ENCODE peak calls at places on chromosome 10, in eight cellular contexts. M, L, G, D, B, X, H and E are unnamed samples.
A peak's percentile ranks its signal among the peaks of the same experiment; 100 is the strongest.

GRCh38 chr10:100826983-100827818 is 81.8 kb downstream of the PAX2 start:
- DNase-seq in D (peak; percentile 35), M (peak; percentile 52), H (peak; percentile 23), X (no peak), L (no peak), B (no peak), G (no peak), E (no peak)

GRCh38 chr10:6386346-6386745 is 183.6 kb downstream of the PFKFB3 start:
- DNase-seq in X (no peak), H (no peak), G (no peak), B (peak; percentile 32), D (no peak), L (no peak), M (no peak), E (no peak)

GRCh38 chr10:26439436-26440090 is 1.4 kb downstream of the APBB1IP start:
- DNase-seq in L (no peak), M (no peak), H (no peak), X (no peak), B (no peak), D (no peak), G (no peak), E (no peak)

GRCh38 chr10:24851595-24851994 is 100.8 kb downstream of the PRTFDC1 start:
- DNase-seq in M (no peak), H (peak; percentile 54), L (no peak), B (no peak), G (no peak), X (peak; percentile 54), D (peak; percentile 81), E (no peak)

GRCh38 chr10:30445716-30446115 is 11.7 kb downstream of the MAP3K8 start:
- DNase-seq in M (no peak), D (no peak), B (no peak), X (peak; percentile 94), L (no peak), H (no peak), G (no peak), E (no peak)

GRCh38 chr10:15043674-15044073 is at the start of gene OLAH:
- DNase-seq in G (no peak), X (no peak), B (no peak), H (no peak), M (no peak), L (no peak), D (no peak), E (no peak)

GRCh38 chr10:71044720-71045119 is 156.4 kb upstream of the PCBD1 start:
- DNase-seq in H (no peak), L (no peak), G (no peak), M (no peak), X (no peak), D (no peak), B (no peak), E (no peak)

GRCh38 chr10:130652964-130653578 is 516.9 kb downstream of the GLRX3 start:
- DNase-seq in L (no peak), H (no peak), D (no peak), X (no peak), G (no peak), M (no peak), B (no peak), E (no peak)

GRCh38 chr10:129719889-129720590 is 244.0 kb downstream of the EBF3 start:
- DNase-seq in M (no peak), B (no peak), H (no peak), L (no peak), X (no peak), D (no peak), G (no peak), E (no peak)

GRCh38 chr10:71974489-71975011 is 10.4 kb downstream of the CHST3 start:
- DNase-seq in M (no peak), D (no peak), L (no peak), X (peak; percentile 74), B (peak; percentile 71), H (no peak), G (no peak), E (no peak)

GRCh38 chr10:108445746-108446145 is 1281.2 kb upstream of the SORCS1 start:
- DNase-seq in D (no peak), G (no peak), X (no peak), M (no peak), B (no peak), L (no peak), H (no peak), E (no peak)

GRCh38 chr10:90846746-90847145 is 11.1 kb downstream of the HTR7 start:
- DNase-seq in D (no peak), G (no peak), H (no peak), B (no peak), L (no peak), M (no peak), X (peak; percentile 9), E (no peak)

GRCh38 chr10:600876-601275 is 88.6 kb downstream of the DIP2C start:
- DNase-seq in X (no peak), L (no peak), G (no peak), H (no peak), B (no peak), M (no peak), D (peak; percentile 79), E (no peak)

GRCh38 chr10:56537984-56538383 is 176.9 kb upstream of the ZWINT start:
- DNase-seq in L (no peak), X (peak; percentile 27), B (peak; percentile 39), M (no peak), D (no peak), G (no peak), H (no peak), E (no peak)

GRCh38 chr10:85535926-85536325 is 830.7 kb downstream of the GRID1 start:
- DNase-seq in G (no peak), D (no peak), X (no peak), B (no peak), H (no peak), M (no peak), L (no peak), E (no peak)

GRCh38 chr10:8043569-8044306 is 10.8 kb upstream of the GATA3 start:
- DNase-seq in G (no peak), L (no peak), H (no peak), B (no peak), X (no peak), D (no peak), M (no peak), E (peak; percentile 80)

GRCh38 chr10:123393170-123393569 is 239.0 kb downstream of the BUB3 start:
- DNase-seq in M (no peak), L (no peak), X (no peak), B (no peak), H (no peak), G (no peak), D (no peak), E (no peak)

GRCh38 chr10:110363572-110364411 is 59.1 kb upstream of the SMNDC1 start:
- DNase-seq in G (no peak), D (no peak), M (no peak), H (peak; percentile 24), X (no peak), L (no peak), B (no peak), E (no peak)

GRCh38 chr10:87750001-87750651 is 67.9 kb downstream of the ATAD1 start:
- DNase-seq in X (peak; percentile 61), G (no peak), D (no peak), B (no peak), M (no peak), L (no peak), H (no peak), E (no peak)

GRCh38 chr10:78981970-78982281 is 86.8 kb upstream of the ZMIZ1 start:
- DNase-seq in H (no peak), X (no peak), M (no peak), L (no peak), D (no peak), B (no peak), G (no peak), E (no peak)

GRCh38 chr10:78982726-78983125 is 86.0 kb upstream of the ZMIZ1 start:
- DNase-seq in L (no peak), B (no peak), D (no peak), X (no peak), G (no peak), H (no peak), M (no peak), E (no peak)

GRCh38 chr10:78980354-78980753 is 88.4 kb upstream of the ZMIZ1 start:
- DNase-seq in M (no peak), L (no peak), H (no peak), X (no peak), D (no peak), G (no peak), B (no peak), E (no peak)

GRCh38 chr10:78980815-78981214 is 88.0 kb upstream of the ZMIZ1 start:
- DNase-seq in H (no peak), M (no peak), L (no peak), B (no peak), D (no peak), X (no peak), G (no peak), E (no peak)

GRCh38 chr10:78981257-78981969 is 87.4 kb upstream of the ZMIZ1 start:
- DNase-seq in M (no peak), L (no peak), G (no peak), X (no peak), B (no peak), D (no peak), H (no peak), E (no peak)
- TF ChIP-seq POLR2A in M (no peak), L (no peak), G (no peak), X (no peak), B (no peak), D (no peak), H (no peak), E (no peak)

GRCh38 chr10:44310762-44311562 is 73.9 kb downstream of the CXCL12 start:
- DNase-seq in B (peak; percentile 80), D (peak; percentile 85), M (peak; percentile 83), H (peak; percentile 84), X (peak; percentile 79), G (peak; percentile 79), L (no peak), E (peak; percentile 96)
- TF ChIP-seq CTCF in B (peak; percentile 73), D (no peak), M (peak; percentile 96), H (peak; percentile 77), X (peak; percentile 98), G (peak; percentile 95), L (peak; percentile 81), E (peak; percentile 49)

GRCh38 chr10:125375210-125375609 is 214.8 kb upstream of the CTBP2 start:
- DNase-seq in D (no peak), H (no peak), L (no peak), X (peak; percentile 2), M (no peak), B (no peak), G (no peak), E (no peak)

GRCh38 chr10:125370578-125370977 is 210.2 kb upstream of the CTBP2 start:
- DNase-seq in M (no peak), H (no peak), D (no peak), G (no peak), L (no peak), B (no peak), X (no peak), E (no peak)

GRCh38 chr10:125369382-125370326 is 209.3 kb upstream of the CTBP2 start:
- DNase-seq in D (no peak), G (no peak), B (no peak), H (no peak), L (no peak), M (no peak), X (no peak), E (no peak)

GRCh38 chr10:125377368-125377767 is 217.0 kb upstream of the CTBP2 start:
- DNase-seq in L (no peak), M (no peak), G (no peak), X (no peak), D (no peak), H (no peak), B (no peak), E (no peak)

GRCh38 chr10:125373546-125373945 is 213.2 kb upstream of the CTBP2 start:
- DNase-seq in G (no peak), L (no peak), H (no peak), M (no peak), D (no peak), X (no peak), B (no peak), E (no peak)
- TF ChIP-seq POLR2A in G (no peak), L (no peak), H (no peak), M (no peak), D (no peak), X (no peak), B (no peak), E (no peak)

GRCh38 chr10:28445511-28445910 is 87.4 kb upstream of the WAC start:
- DNase-seq in B (no peak), G (no peak), M (no peak), L (no peak), H (no peak), D (no peak), X (no peak), E (no peak)
- TF ChIP-seq CTCF in B (no peak), G (no peak), M (no peak), L (no peak), H (no peak), D (no peak), X (no peak), E (no peak)